ENCODE peak calls at places on chromosomes 12 and 14, in eight cellular contexts. B is stomach, X is transverse colon, K is sigmoid colon, Q is GM12878, T is K562, E is SK-N-SH, O is A549. W is an unnamed sample. For H3K4me1 and H3K9me3, the result is how much of the 10 kb centered on the place peaks cover.

GRCh38 chr12:106840217-106840616 is 65.7 kb downstream of the RIC8B start:
- DNase-seq in B (no peak), X (no peak), K (no peak), Q (no peak), T (peak), E (peak), O (peak), W (no peak)

GRCh38 chr12:68451261-68452091 is 119.3 kb upstream of the MDM1 start:
- DNase-seq in B (peak), X (peak), K (peak), Q (peak), T (no peak), E (no peak), O (no peak), W (peak)

GRCh38 chr14:91058017-91058675 is 2.3 kb downstream of the RPS6KA5 start:
- DNase-seq in B (no peak), X (no peak), K (no peak), Q (no peak), T (no peak), E (no peak), O (no peak), W (no peak)

GRCh38 chr12:71014180-71014785 is 93.7 kb upstream of the PTPRR start:
- DNase-seq in B (no peak), X (no peak), K (no peak), Q (no peak), T (no peak), E (peak), O (peak), W (no peak)

GRCh38 chr12:50952510-50952909 is at the start of gene HIGD1C:
- DNase-seq in B (no peak), X (no peak), K (no peak), Q (no peak), T (no peak), E (no peak), O (no peak), W (no peak)

GRCh38 chr14:100762089-100762515 is 35.4 kb downstream of the DLK1 start:
- DNase-seq in B (no peak), X (no peak), K (no peak), Q (no peak), T (no peak), E (no peak), O (peak), W (no peak)

GRCh38 chr14:54147285-54147684 is 190.7 kb upstream of the BMP4 start:
- DNase-seq in B (no peak), X (no peak), K (no peak), Q (no peak), T (no peak), E (no peak), O (peak), W (no peak)

GRCh38 chr12:45284096-45284901 is 68.4 kb downstream of the ANO6 start:
- DNase-seq in B (no peak), X (no peak), K (no peak), Q (no peak), T (no peak), E (no peak), O (peak), W (no peak)

GRCh38 chr12:12439636-12440035 is 82.8 kb downstream of the BORCS5 start:
- DNase-seq in B (no peak), X (no peak), K (no peak), Q (no peak), T (no peak), E (no peak), O (peak), W (no peak)

DNA sequence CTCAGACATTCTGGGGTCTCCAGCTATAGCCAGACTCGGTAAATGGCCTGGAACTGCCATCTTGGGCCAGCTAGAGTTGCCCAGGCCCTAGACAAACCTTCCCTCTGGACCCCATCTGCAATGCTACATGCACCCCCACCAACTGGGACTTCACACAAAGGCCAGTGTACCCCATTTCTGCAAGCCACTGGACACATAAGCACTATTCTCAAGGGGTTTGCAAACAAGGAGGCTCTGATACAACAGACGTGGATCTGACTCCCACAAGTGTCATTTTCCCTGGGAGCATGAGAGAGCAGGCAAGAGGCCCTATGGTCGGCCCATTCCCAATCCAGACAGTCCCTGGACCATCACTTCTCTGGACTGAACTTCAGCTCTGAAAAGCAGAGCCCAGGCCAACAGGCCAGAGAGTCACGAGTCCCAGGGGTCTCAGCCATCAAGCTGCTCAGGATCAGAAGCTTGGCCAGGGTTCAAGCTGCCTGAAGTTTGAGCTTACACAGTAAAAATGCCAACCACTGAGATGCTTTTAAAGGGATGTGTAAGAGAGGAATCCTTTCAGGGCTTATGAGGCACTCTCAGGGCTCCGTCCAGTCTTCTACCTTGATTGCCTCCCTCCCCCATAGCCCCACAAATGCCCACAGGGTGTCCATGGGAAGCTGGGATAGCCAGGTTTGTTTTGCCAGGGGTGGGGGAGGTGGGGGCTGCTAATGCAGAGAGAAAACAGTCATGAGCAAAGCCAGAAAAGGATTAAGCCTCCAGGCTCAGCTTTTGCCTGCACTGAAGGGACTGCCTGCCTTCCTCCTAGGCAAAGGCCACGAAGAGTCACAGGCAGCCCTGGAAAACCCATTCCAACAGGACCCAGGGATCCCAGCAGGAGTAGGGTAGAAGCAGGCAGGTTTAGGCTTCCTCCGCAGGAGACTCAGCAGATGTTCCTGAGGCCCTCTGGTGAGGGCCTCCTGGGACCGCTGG is 31.7 kb upstream of the PNMA1 start:
- DNase-seq in B (no peak), X (no peak), K (peak), Q (no peak), T (no peak), E (peak), O (no peak), W (no peak)
- H3K4me1 ChIP-seq in B (half or more), X (half or more), K (half or more), Q (half or more), T (half or more), E (under half), O (half or more), W (half or more)

DNA sequence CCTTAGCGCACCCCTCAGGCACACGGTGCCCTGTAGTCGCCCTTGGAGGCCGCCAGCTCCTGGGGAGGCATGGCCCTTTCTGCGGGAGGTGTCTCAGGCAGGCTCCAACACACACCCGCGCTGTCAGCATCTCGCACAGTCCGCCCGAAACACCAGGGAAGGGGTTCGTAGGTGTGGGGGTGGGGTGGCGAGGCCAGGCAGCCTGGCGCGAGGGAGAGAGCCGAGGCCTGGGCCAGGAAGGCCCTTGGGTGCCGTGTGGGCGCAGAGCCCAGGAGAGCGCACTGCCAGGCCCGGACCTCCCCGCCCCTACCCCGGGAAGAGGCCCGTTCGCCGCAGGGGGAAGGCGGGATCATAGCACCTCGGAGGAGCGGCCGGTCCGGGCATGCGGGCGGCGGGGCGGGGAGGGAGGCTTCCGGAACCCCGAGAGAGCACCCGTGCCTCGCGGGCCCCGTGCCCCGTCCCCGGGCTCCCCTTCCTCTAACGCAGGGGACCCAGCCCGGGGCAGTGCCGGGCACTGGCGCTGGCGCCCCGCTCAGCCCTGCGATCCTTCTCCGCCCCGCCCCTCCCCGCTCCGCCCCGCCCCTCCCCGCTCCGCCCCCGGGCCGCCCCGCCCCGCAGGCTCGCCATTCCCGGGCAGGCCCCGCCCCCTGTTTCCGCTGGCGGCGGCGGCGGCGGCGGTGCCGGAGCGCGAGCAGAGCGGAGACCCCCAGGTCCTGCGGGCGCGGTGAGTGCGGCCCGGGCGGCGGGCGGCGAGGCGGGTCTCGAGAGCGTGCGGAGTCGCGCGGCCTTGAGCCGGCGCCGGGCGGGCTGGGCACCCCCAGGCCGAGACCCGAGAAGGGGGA is at the start of gene TSPAN9:
- DNase-seq in B (peak), X (peak), K (peak), Q (no peak), T (peak), E (peak), O (peak), W (peak)
- TF ChIP-seq EP300 in B (no peak), X (no peak), K (no peak), Q (no peak), T (no peak), E (no peak), O (no peak), W (peak)

GRCh38 chr12:104234926-104235499 is 19.4 kb downstream of the TXNRD1 start:
- DNase-seq in B (no peak), X (no peak), K (no peak), Q (no peak), T (no peak), E (no peak), O (peak), W (no peak)

GRCh38 chr12:104232609-104233280 is 17.2 kb downstream of the TXNRD1 start:
- DNase-seq in B (no peak), X (no peak), K (no peak), Q (no peak), T (no peak), E (no peak), O (no peak), W (no peak)

GRCh38 chr12:104226672-104227071 is 11.1 kb downstream of the TXNRD1 start:
- DNase-seq in B (no peak), X (no peak), K (no peak), Q (no peak), T (no peak), E (no peak), O (no peak), W (no peak)

GRCh38 chr12:104230704-104231103 is 15.1 kb downstream of the TXNRD1 start:
- DNase-seq in B (no peak), X (no peak), K (no peak), Q (no peak), T (no peak), E (no peak), O (no peak), W (no peak)

GRCh38 chr12:104230304-104230703 is 14.7 kb downstream of the TXNRD1 start:
- DNase-seq in B (no peak), X (no peak), K (no peak), Q (no peak), T (no peak), E (no peak), O (no peak), W (no peak)
- H3K9me3 ChIP-seq in B (under half), X (under half), K (under half), Q (under half), T (under half), E (under half), O (under half), W (under half)

DNA sequence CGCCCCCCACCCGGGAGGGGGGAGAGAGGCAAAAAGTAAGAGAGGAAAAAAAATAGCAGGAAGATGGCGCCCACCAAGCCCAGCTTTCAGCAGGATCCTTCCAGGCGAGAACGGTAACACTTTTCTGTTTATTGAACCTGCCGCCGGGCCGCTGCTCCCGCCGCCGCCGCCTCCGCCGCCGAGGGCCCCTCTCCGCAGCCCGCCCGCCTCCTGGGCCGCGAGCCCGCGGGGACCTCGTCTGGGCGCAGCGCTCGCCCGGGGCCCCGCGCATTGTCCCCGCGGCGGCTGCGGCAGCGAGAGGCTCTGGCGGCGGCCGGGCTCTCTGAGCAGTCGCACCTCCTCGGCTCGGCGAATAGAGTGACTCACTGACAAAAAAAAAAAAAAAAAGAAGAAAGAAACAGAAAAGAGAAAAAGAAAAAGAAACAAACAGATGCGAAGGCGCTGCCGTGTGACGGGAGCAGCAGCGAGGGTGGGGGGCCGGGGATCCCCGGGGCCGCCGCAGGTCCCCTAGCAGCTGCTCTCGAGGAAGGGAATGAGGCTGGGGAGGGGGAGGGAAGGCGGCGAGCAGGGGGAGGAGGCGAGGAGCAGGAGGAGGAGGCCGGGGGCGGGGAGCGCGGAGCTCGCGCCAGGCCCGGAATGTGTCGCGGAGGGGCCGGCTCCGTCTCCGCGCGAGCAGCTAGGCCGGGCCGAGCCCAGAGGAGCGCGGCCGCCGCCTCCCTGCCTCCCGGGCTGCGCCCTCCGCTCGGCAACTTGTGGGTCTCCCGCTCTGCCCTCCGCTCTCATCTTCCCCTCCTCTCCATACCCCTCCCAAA is 781 bp downstream of the NPAS3 start:
- DNase-seq in B (peak), X (peak), K (peak), Q (no peak), T (no peak), E (peak), O (no peak), W (peak)
- H3K4me1 ChIP-seq in B (under half), X (under half), K (under half), Q (under half), T (under half), E (under half), O (under half), W (under half)

GRCh38 chr14:65045691-65046090 is 56.6 kb downstream of the MAX start:
- DNase-seq in B (no peak), X (no peak), K (no peak), Q (no peak), T (no peak), E (no peak), O (no peak), W (no peak)
- TF ChIP-seq EP300 in B (no peak), X (no peak), K (no peak), Q (no peak), T (no peak), E (no peak), O (no peak), W (no peak)

GRCh38 chr14:105978618-105979295 is 452.4 kb downstream of the TMEM121 start:
- DNase-seq in B (no peak), X (no peak), K (no peak), Q (no peak), T (no peak), E (no peak), O (no peak), W (no peak)

GRCh38 chr14:105974902-105975301 is 448.5 kb downstream of the TMEM121 start:
- DNase-seq in B (no peak), X (peak), K (no peak), Q (no peak), T (peak), E (peak), O (peak), W (no peak)

GRCh38 chr14:105980224-105980623 is 453.8 kb downstream of the TMEM121 start:
- DNase-seq in B (no peak), X (no peak), K (no peak), Q (no peak), T (no peak), E (no peak), O (no peak), W (no peak)

GRCh38 chr14:105982664-105983063 is 456.3 kb downstream of the TMEM121 start:
- DNase-seq in B (no peak), X (no peak), K (no peak), Q (no peak), T (no peak), E (no peak), O (no peak), W (no peak)

DNA sequence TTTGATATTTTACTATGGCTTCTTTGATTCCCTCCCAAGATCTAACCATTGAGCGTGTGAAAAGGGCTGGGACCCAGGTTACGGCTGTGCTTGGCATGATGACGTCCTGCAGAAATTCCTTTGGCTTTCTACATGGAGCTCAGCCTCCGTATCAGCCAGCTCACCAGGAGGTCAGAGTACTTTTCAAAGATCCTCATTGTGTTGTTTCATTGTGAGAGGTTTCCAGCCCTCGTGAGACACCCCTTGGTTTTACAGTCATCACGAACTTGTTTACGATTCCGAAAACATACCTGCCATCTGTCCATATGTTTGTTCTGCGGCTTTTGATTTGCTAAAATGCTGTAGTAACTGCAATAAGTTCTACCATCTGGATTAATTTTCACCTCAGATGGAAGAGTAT is 453.1 kb downstream of the TMEM121 start:
- DNase-seq in B (no peak), X (no peak), K (no peak), Q (no peak), T (no peak), E (no peak), O (no peak), W (no peak)
- H3K9me3 ChIP-seq in B (under half), X (under half), K (under half), Q (under half), T (under half), E (under half), O (under half), W (under half)

DNA sequence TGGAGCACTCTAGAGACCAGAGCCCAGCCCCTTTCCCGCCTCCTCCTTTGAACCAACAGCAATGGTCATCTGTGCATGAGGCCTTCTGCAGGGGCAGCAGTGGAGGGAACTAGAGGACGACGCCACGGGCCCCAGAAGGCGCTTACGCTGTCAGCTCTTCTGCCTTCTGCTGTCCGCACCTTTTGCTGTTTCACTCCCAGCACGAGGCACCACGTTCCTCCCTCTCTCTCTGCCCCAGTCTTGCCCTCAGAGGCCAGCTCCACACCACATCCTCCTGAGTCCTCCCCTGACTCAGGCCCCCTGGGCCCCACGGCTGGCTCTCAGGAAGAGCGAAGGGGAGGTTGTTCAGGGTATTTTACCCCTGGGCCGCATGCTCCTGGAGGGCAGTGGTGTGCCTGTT is 15.5 kb downstream of the MMAB start:
- DNase-seq in B (no peak), X (no peak), K (no peak), Q (no peak), T (no peak), E (no peak), O (no peak), W (no peak)
- H3K4me1 ChIP-seq in B (under half), X (under half), K (under half), Q (under half), T (under half), E (under half), O (under half), W (under half)

DNA sequence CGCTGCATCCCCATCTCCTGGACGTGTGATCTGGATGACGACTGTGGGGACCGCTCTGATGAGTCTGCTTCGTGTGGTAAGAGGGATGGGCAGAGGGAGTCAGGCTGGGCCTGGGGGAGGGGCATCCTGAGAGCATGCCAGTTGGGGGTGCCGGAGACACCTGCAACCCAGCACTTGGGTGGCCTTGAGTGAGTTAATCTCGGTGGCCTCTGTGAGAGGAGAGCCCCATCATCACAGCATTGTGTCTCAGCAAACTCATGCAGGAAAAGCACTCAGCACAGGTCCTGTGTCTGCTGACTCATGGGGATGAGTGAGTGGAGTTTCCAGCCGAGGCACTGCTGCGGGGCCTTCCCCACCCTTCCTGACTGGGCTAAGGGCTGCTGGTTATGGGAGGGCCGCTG is 19.6 kb upstream of the LRP1-AS start:
- DNase-seq in B (no peak), X (no peak), K (no peak), Q (no peak), T (peak), E (no peak), O (peak), W (no peak)
- TF ChIP-seq EP300 in B (no peak), X (no peak), K (no peak), Q (no peak), T (no peak), E (no peak), O (peak), W (no peak)

DNA sequence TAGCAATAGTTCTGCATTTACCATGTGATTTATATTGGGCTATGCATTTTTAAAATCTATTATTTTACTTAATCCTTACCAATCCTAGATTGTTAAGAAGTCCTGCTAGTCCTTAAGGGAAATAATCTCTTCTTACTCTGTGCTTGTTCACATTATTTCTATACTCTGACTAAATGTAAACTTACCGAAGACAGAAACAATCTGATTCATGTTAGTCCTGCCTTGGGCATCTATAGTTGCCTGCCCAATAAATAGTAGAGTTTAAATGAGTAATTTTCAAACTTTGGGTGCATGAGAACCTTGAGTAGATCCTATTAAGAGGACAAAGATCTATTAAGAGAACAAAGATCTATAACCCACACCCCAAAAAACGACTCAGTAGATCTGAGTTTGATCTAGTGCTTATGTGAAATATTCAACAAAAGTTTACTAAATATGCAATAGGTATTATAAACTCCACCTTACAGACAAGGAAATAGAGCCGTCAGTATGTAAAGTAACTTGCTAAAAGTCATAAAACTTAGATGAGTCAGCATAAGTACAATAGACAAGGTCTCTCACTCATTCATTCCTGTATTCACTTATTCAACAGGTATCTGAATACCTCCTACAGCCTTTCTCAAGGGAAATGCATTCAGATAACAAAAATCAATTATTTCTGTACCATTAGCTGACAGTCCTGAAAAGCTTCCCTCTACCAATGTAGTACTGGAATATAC is 127.6 kb downstream of the PAWR start:
- DNase-seq in B (no peak), X (no peak), K (no peak), Q (no peak), T (no peak), E (no peak), O (no peak), W (no peak)
- H3K9me3 ChIP-seq in B (under half), X (under half), K (under half), Q (under half), T (under half), E (under half), O (under half), W (under half)

W was measured in tibial nerve.